ENCODE peak calls at places on chromosomes 2 and 18, in four cellular contexts. V, Z, F and Q are unnamed samples.

GRCh38 chr2:72270556-72271275 is 123.1 kb upstream of the CYP26B1 start:
- DNase-seq in V (no peak), Z (no peak), F (peak; percentile 32), Q (no peak)

GRCh38 chr2:113272463-113272862 is 6.3 kb downstream of the PAX8 start:
- DNase-seq in V (no peak), Z (no peak), F (no peak), Q (no peak)

GRCh38 chr2:70461414-70461813 is 92.2 kb downstream of the TGFA start:
- DNase-seq in V (peak; percentile 17), Z (no peak), F (no peak), Q (no peak)

GRCh38 chr2:147037048-147037447 is 807.8 kb upstream of the ACVR2A start:
- DNase-seq in V (no peak), Z (no peak), F (no peak), Q (no peak)

GRCh38 chr18:61882296-61883004 is 10.4 kb downstream of the RNF152 start:
- DNase-seq in V (peak; percentile 51), Z (peak; percentile 73), F (no peak), Q (no peak)

GRCh38 chr2:70978388-70979357 is at the start of gene ANKRD53:
- DNase-seq in V (peak; percentile 23), Z (peak; percentile 77), F (no peak), Q (no peak)

GRCh38 chr2:190838492-190838910 is 42.1 kb upstream of the GLS start:
- DNase-seq in V (peak; percentile 75), Z (peak; percentile 85), F (peak; percentile 57), Q (no peak)

GRCh38 chr18:74132201-74132600 is 15.4 kb downstream of the FBXO15 start:
- DNase-seq in V (no peak), Z (no peak), F (no peak), Q (no peak)

GRCh38 chr2:119234021-119235019 is 10.7 kb downstream of the STEAP3 start:
- DNase-seq in V (no peak), Z (peak; percentile 28), F (peak; percentile 35), Q (peak; percentile 43)

GRCh38 chr2:96114903-96115581 is 1.3 kb downstream of the ADRA2B start:
- DNase-seq in V (no peak), Z (no peak), F (no peak), Q (no peak)

GRCh38 chr2:237693281-237694039 is 66.1 kb downstream of the LRRFIP1 start:
- DNase-seq in V (peak; percentile 88), Z (peak; percentile 87), F (peak; percentile 69), Q (peak; percentile 45)

DNA sequence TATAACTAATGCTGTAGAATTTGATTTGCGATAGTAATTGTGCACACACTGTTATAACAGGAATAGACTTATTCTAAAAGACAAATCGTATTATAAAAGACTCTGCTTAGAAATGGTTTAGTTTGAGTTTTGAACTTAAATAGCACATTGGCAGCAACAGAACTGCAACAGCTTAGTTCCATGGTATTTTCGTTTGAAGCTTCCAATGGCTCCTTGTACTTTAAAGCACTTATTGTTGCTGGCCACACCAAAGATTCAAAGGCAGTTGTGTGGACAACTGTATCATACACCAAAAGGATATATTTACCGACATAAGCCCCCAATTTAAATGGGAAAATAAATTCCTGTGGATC is 634 bp downstream of the WIPF1 start:
- DNase-seq in V (no peak), Z (no peak), F (no peak), Q (peak; percentile 39)
- H3K4me3 ChIP-seq in V (no peak overlapping the region), Z (no peak overlapping the region), F (no peak overlapping the region), Q (peak overlapping the region; percentile 79)

GRCh38 chr2:144084114-144084661 is 435.7 kb downstream of the ZEB2 start:
- DNase-seq in V (peak; percentile 55), Z (peak; percentile 85), F (peak; percentile 39), Q (no peak)

GRCh38 chr2:144082777-144083176 is 437.1 kb downstream of the ZEB2 start:
- DNase-seq in V (no peak), Z (no peak), F (no peak), Q (no peak)

GRCh38 chr2:144081272-144081671 is 438.6 kb downstream of the ZEB2 start:
- DNase-seq in V (no peak), Z (no peak), F (no peak), Q (no peak)

GRCh38 chr2:144082327-144082726 is 437.6 kb downstream of the ZEB2 start:
- DNase-seq in V (no peak), Z (no peak), F (no peak), Q (no peak)

GRCh38 chr2:144083211-144083610 is 436.7 kb downstream of the ZEB2 start:
- DNase-seq in V (peak; percentile 85), Z (peak; percentile 94), F (peak; percentile 9), Q (no peak)
- H3K4me3 ChIP-seq in V (no peak overlapping the region), Z (peak overlapping the region; percentile 37), F (no peak overlapping the region), Q (no peak overlapping the region)

DNA sequence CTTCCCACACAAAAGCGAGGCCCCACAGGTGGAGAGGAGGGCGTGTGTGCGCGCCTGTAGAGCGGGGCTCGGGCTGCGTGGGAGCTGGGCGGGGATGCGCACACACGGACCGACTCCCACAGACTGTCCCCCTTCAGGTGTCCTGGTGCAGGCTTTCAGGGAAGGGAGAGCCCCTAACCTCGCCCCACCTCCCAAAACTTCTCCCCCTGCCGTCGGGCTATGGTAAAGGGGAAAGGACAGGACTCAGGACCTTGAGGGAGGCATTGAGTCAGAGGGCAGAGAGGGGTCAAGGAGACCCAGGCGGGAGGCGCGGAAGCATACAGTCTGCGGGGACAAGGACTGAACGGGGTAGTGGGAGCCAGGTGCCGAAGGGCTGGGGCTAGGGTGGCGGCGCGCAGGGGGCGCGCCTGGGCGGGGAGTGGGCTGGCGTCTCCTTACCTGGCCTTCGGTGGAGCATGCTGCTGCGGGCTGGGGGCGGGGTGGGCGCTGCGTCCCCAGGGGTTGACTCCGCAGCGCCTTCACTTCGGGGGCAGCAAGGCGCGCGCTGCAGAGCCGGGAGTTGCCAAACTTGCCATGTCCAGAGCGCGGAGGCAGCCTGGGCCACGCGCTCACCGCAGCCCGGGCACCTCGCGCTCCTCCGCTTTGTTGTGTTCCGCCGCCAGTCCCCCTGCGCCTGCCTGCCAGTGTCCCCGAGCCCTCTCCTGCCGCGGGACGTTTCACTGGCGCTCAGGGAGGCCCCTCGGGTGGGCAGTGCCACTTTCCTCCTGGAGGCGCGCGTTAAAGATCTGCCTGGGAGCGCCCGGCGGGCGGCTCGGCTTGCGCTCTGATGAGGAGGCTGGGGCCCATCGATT is 302.0 kb downstream of the NCKAP5 start:
- DNase-seq in V (peak; percentile 33), Z (peak; percentile 30), F (peak; percentile 64), Q (no peak)
- H3K4me3 ChIP-seq in V (peak overlapping the region; percentile 57), Z (peak overlapping the region; percentile 67), F (peak overlapping the region; percentile 74), Q (no peak overlapping the region)

DNA sequence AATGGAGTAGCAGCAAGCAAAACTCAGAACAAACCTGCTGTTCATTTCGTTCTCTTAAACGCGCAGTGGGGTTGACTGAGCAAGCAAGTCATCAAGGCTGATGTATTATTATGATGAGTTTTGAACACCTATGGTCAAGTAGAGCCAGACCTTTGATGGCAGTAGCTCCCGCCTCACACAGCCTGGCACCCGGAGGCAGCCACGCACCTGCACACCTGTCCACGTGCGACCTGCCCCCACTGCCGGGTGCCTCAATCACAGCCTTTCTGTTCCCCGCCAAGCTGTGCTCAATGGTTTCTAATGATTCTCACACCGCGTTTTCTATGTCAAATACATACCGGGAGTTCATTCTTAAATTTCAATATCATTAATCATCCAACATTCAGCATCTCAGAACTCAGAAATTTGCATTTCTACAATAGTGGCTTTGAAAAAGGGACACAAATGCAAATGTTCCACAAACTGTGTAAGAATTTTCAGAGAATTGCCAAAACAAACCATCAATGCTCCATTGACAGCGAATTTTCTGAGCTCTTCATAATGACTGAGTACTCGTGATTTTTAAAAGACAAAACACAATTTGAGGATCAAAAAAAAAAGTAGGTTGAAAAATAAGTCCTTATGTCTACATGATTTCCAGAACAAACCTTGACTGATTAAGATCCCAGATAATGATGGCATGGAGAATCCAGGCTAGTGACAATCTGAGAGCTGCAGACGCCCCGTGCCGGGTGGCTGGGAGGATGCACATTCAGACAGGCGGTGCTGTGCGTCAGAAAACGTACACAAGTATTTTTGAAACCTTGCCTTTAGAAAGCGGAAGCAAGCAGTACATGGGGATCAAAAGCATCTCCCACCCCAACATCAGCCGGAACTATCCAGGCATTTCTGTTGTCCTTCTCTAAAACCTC is 56.6 kb downstream of the HDAC4 start:
- DNase-seq in V (no peak), Z (no peak), F (no peak), Q (no peak)
- H3K4me3 ChIP-seq in V (no peak overlapping the region), Z (no peak overlapping the region), F (no peak overlapping the region), Q (no peak overlapping the region)

GRCh38 chr2:156322103-156322671 is 10.3 kb downstream of the NR4A2 start:
- DNase-seq in V (no peak), Z (no peak), F (no peak), Q (no peak)
- H3K4me3 ChIP-seq in V (no peak overlapping the region), Z (peak overlapping the region; percentile 68), F (no peak overlapping the region), Q (no peak overlapping the region)

GRCh38 chr2:155546715-155547555 is 785.6 kb downstream of the NR4A2 start:
- DNase-seq in V (peak; percentile 0), Z (peak; percentile 30), F (no peak), Q (no peak)

DNA sequence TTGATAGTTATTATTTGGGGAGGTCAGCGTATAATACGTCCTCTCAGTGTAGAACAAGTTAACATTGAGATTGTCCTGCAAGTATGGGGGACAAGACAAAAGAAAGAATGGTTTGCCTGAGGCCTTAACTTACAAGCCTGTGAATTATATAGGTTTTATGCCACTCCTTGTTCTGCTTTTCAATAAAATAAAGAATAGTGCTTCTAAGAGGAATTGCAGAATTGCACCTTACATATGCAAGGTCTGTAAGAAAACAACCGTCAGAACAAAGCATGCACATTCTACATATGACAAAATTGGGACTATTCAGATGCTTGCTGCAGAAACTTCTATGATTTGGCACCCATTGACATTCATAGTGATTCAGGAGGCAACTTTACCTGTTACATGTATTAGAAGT is 785.0 kb downstream of the NR4A2 start:
- DNase-seq in V (no peak), Z (peak; percentile 0), F (no peak), Q (no peak)
- H3K4me3 ChIP-seq in V (no peak overlapping the region), Z (peak overlapping the region; percentile 73), F (no peak overlapping the region), Q (no peak overlapping the region)